ENCODE peak calls at places on chromosomes 6 and 20, in ten cellular contexts. One of them, this sample, is unnamed.

GRCh38 chr6:130604869-130605401 is 222.3 kb upstream of the SMLR1 start:
- DNase-seq in T-helper 2 cell: no peak
- DNase-seq in germinal center: no peak
- DNase-seq in activated T-cell treated with anti-CD3 and anti-CD28 coated beads, Interleukin-2, amount 50 U/mL, for 4 hours: no peak
- DNase-seq in cardiac fibroblast: no peak
- DNase-seq in T follicular helper cell: no peak
- DNase-seq in central memory CD4-positive, alpha-beta T cell: no peak
- DNase-seq in M059J: no peak
- DNase-seq in amygdala: no peak
- DNase-seq in NCI-H446 treated with DMSO at 0.1 percent for 48 hours: no peak
- DNase-seq in this sample: no peak

GRCh38 chr6:157274471-157275226 is 48.7 kb downstream of the TMEM242 start:
- DNase-seq in T-helper 2 cell: peak; percentile 83
- DNase-seq in germinal center: peak; percentile 90
- DNase-seq in activated T-cell treated with anti-CD3 and anti-CD28 coated beads, Interleukin-2, amount 50 U/mL, for 4 hours: peak; percentile 78
- DNase-seq in cardiac fibroblast: peak; percentile 56
- DNase-seq in T follicular helper cell: peak; percentile 75
- DNase-seq in central memory CD4-positive, alpha-beta T cell: peak; percentile 79
- DNase-seq in M059J: peak; percentile 72
- DNase-seq in amygdala: no peak
- DNase-seq in NCI-H446 treated with DMSO at 0.1 percent for 48 hours: peak; percentile 14
- DNase-seq in this sample: peak; percentile 57

GRCh38 chr6:20438462-20439070 is 36.9 kb downstream of the E2F3 start:
- DNase-seq in T-helper 2 cell: no peak
- DNase-seq in germinal center: no peak
- DNase-seq in activated T-cell treated with anti-CD3 and anti-CD28 coated beads, Interleukin-2, amount 50 U/mL, for 4 hours: no peak
- DNase-seq in cardiac fibroblast: no peak
- DNase-seq in T follicular helper cell: no peak
- DNase-seq in central memory CD4-positive, alpha-beta T cell: no peak
- DNase-seq in M059J: no peak
- DNase-seq in amygdala: no peak
- DNase-seq in NCI-H446 treated with DMSO at 0.1 percent for 48 hours: peak; percentile 97
- DNase-seq in this sample: no peak

GRCh38 chr6:42276008-42276890 is 58.6 kb upstream of the MRPS10 start:
- DNase-seq in T-helper 2 cell: no peak
- DNase-seq in germinal center: no peak
- DNase-seq in activated T-cell treated with anti-CD3 and anti-CD28 coated beads, Interleukin-2, amount 50 U/mL, for 4 hours: no peak
- DNase-seq in cardiac fibroblast: peak; percentile 81
- DNase-seq in T follicular helper cell: no peak
- DNase-seq in central memory CD4-positive, alpha-beta T cell: no peak
- DNase-seq in M059J: no peak
- DNase-seq in amygdala: no peak
- DNase-seq in NCI-H446 treated with DMSO at 0.1 percent for 48 hours: no peak
- DNase-seq in this sample: no peak

GRCh38 chr20:35315199-35316020 is 23.2 kb upstream of the FAM83C start:
- DNase-seq in T-helper 2 cell: no peak
- DNase-seq in germinal center: no peak
- DNase-seq in activated T-cell treated with anti-CD3 and anti-CD28 coated beads, Interleukin-2, amount 50 U/mL, for 4 hours: no peak
- DNase-seq in cardiac fibroblast: peak; percentile 51
- DNase-seq in T follicular helper cell: no peak
- DNase-seq in central memory CD4-positive, alpha-beta T cell: no peak
- DNase-seq in M059J: peak; percentile 52
- DNase-seq in amygdala: no peak
- DNase-seq in NCI-H446 treated with DMSO at 0.1 percent for 48 hours: no peak
- DNase-seq in this sample: no peak

GRCh38 chr6:163751032-163751525 is 336.6 kb downstream of the QKI start:
- DNase-seq in T-helper 2 cell: no peak
- DNase-seq in germinal center: no peak
- DNase-seq in activated T-cell treated with anti-CD3 and anti-CD28 coated beads, Interleukin-2, amount 50 U/mL, for 4 hours: no peak
- DNase-seq in cardiac fibroblast: no peak
- DNase-seq in T follicular helper cell: no peak
- DNase-seq in central memory CD4-positive, alpha-beta T cell: no peak
- DNase-seq in M059J: no peak
- DNase-seq in amygdala: no peak
- DNase-seq in NCI-H446 treated with DMSO at 0.1 percent for 48 hours: no peak
- DNase-seq in this sample: no peak

GRCh38 chr6:43878823-43879495 is 108.9 kb downstream of the VEGFA start:
- DNase-seq in T-helper 2 cell: no peak
- DNase-seq in germinal center: no peak
- DNase-seq in activated T-cell treated with anti-CD3 and anti-CD28 coated beads, Interleukin-2, amount 50 U/mL, for 4 hours: no peak
- DNase-seq in cardiac fibroblast: no peak
- DNase-seq in T follicular helper cell: no peak
- DNase-seq in central memory CD4-positive, alpha-beta T cell: no peak
- DNase-seq in M059J: peak; percentile 47
- DNase-seq in amygdala: peak; percentile 50
- DNase-seq in NCI-H446 treated with DMSO at 0.1 percent for 48 hours: peak; percentile 67
- DNase-seq in this sample: no peak

GRCh38 chr20:15875446-15875845 is 697.8 kb downstream of the KIF16B start:
- DNase-seq in T-helper 2 cell: no peak
- DNase-seq in germinal center: peak; percentile 14
- DNase-seq in activated T-cell treated with anti-CD3 and anti-CD28 coated beads, Interleukin-2, amount 50 U/mL, for 4 hours: no peak
- DNase-seq in cardiac fibroblast: no peak
- DNase-seq in T follicular helper cell: no peak
- DNase-seq in central memory CD4-positive, alpha-beta T cell: no peak
- DNase-seq in M059J: no peak
- DNase-seq in amygdala: no peak
- DNase-seq in NCI-H446 treated with DMSO at 0.1 percent for 48 hours: peak; percentile 6
- DNase-seq in this sample: no peak

GRCh38 chr6:47414517-47415167 is 62.9 kb upstream of the CD2AP start:
- DNase-seq in T-helper 2 cell: no peak
- DNase-seq in germinal center: peak; percentile 14
- DNase-seq in activated T-cell treated with anti-CD3 and anti-CD28 coated beads, Interleukin-2, amount 50 U/mL, for 4 hours: no peak
- DNase-seq in cardiac fibroblast: peak; percentile 52
- DNase-seq in T follicular helper cell: no peak
- DNase-seq in central memory CD4-positive, alpha-beta T cell: peak; percentile 47
- DNase-seq in M059J: peak; percentile 93
- DNase-seq in amygdala: no peak
- DNase-seq in NCI-H446 treated with DMSO at 0.1 percent for 48 hours: no peak
- DNase-seq in this sample: peak; percentile 20

GRCh38 chr6:155832596-155832995 is 377.0 kb upstream of the NOX3 start:
- DNase-seq in T-helper 2 cell: no peak
- DNase-seq in germinal center: no peak
- DNase-seq in activated T-cell treated with anti-CD3 and anti-CD28 coated beads, Interleukin-2, amount 50 U/mL, for 4 hours: no peak
- DNase-seq in cardiac fibroblast: peak; percentile 61
- DNase-seq in T follicular helper cell: no peak
- DNase-seq in central memory CD4-positive, alpha-beta T cell: no peak
- DNase-seq in M059J: peak; percentile 83
- DNase-seq in amygdala: no peak
- DNase-seq in NCI-H446 treated with DMSO at 0.1 percent for 48 hours: no peak
- DNase-seq in this sample: no peak

GRCh38 chr20:17796096-17796563 is 96.4 kb downstream of the BANF2 start:
- DNase-seq in T-helper 2 cell: no peak
- DNase-seq in germinal center: no peak
- DNase-seq in activated T-cell treated with anti-CD3 and anti-CD28 coated beads, Interleukin-2, amount 50 U/mL, for 4 hours: no peak
- DNase-seq in cardiac fibroblast: peak; percentile 75
- DNase-seq in T follicular helper cell: no peak
- DNase-seq in central memory CD4-positive, alpha-beta T cell: no peak
- DNase-seq in M059J: no peak
- DNase-seq in amygdala: no peak
- DNase-seq in NCI-H446 treated with DMSO at 0.1 percent for 48 hours: no peak
- DNase-seq in this sample: no peak

GRCh38 chr6:35294308-35294945 is 3.2 kb upstream of the DEF6 start:
- DNase-seq in T-helper 2 cell: peak; percentile 40
- DNase-seq in germinal center: peak; percentile 78
- DNase-seq in activated T-cell treated with anti-CD3 and anti-CD28 coated beads, Interleukin-2, amount 50 U/mL, for 4 hours: peak; percentile 47
- DNase-seq in cardiac fibroblast: peak; percentile 45
- DNase-seq in T follicular helper cell: peak; percentile 44
- DNase-seq in central memory CD4-positive, alpha-beta T cell: peak; percentile 39
- DNase-seq in M059J: peak; percentile 39
- DNase-seq in amygdala: no peak
- DNase-seq in NCI-H446 treated with DMSO at 0.1 percent for 48 hours: no peak
- DNase-seq in this sample: peak; percentile 64

GRCh38 chr6:75149253-75149652 is 56.6 kb downstream of the COL12A1 start:
- DNase-seq in T-helper 2 cell: no peak
- DNase-seq in germinal center: no peak
- DNase-seq in activated T-cell treated with anti-CD3 and anti-CD28 coated beads, Interleukin-2, amount 50 U/mL, for 4 hours: no peak
- DNase-seq in cardiac fibroblast: peak; percentile 75
- DNase-seq in T follicular helper cell: no peak
- DNase-seq in central memory CD4-positive, alpha-beta T cell: no peak
- DNase-seq in M059J: no peak
- DNase-seq in amygdala: no peak
- DNase-seq in NCI-H446 treated with DMSO at 0.1 percent for 48 hours: no peak
- DNase-seq in this sample: no peak

GRCh38 chr6:21064716-21065340 is 528.7 kb upstream of the SOX4 start:
- DNase-seq in T-helper 2 cell: no peak
- DNase-seq in germinal center: no peak
- DNase-seq in activated T-cell treated with anti-CD3 and anti-CD28 coated beads, Interleukin-2, amount 50 U/mL, for 4 hours: no peak
- DNase-seq in cardiac fibroblast: peak; percentile 8
- DNase-seq in T follicular helper cell: no peak
- DNase-seq in central memory CD4-positive, alpha-beta T cell: no peak
- DNase-seq in M059J: peak; percentile 40
- DNase-seq in amygdala: no peak
- DNase-seq in NCI-H446 treated with DMSO at 0.1 percent for 48 hours: no peak
- DNase-seq in this sample: no peak

GRCh38 chr6:144675231-144675861 is 390.2 kb downstream of the UTRN start:
- DNase-seq in T-helper 2 cell: no peak
- DNase-seq in germinal center: no peak
- DNase-seq in activated T-cell treated with anti-CD3 and anti-CD28 coated beads, Interleukin-2, amount 50 U/mL, for 4 hours: no peak
- DNase-seq in cardiac fibroblast: peak; percentile 78
- DNase-seq in T follicular helper cell: no peak
- DNase-seq in central memory CD4-positive, alpha-beta T cell: peak; percentile 7
- DNase-seq in M059J: peak; percentile 96
- DNase-seq in amygdala: no peak
- DNase-seq in NCI-H446 treated with DMSO at 0.1 percent for 48 hours: no peak
- DNase-seq in this sample: no peak

GRCh38 chr6:152309648-152310047 is 327.5 kb downstream of the SYNE1 start:
- DNase-seq in T-helper 2 cell: peak; percentile 51
- DNase-seq in germinal center: peak; percentile 12
- DNase-seq in activated T-cell treated with anti-CD3 and anti-CD28 coated beads, Interleukin-2, amount 50 U/mL, for 4 hours: peak; percentile 51
- DNase-seq in cardiac fibroblast: no peak
- DNase-seq in T follicular helper cell: peak; percentile 56
- DNase-seq in central memory CD4-positive, alpha-beta T cell: peak; percentile 75
- DNase-seq in M059J: peak; percentile 69
- DNase-seq in amygdala: no peak
- DNase-seq in NCI-H446 treated with DMSO at 0.1 percent for 48 hours: no peak
- DNase-seq in this sample: no peak

GRCh38 chr6:90938116-90938515 is 351.2 kb upstream of the MAP3K7 start:
- DNase-seq in T-helper 2 cell: no peak
- DNase-seq in germinal center: no peak
- DNase-seq in activated T-cell treated with anti-CD3 and anti-CD28 coated beads, Interleukin-2, amount 50 U/mL, for 4 hours: no peak
- DNase-seq in cardiac fibroblast: no peak
- DNase-seq in T follicular helper cell: no peak
- DNase-seq in central memory CD4-positive, alpha-beta T cell: no peak
- DNase-seq in M059J: peak; percentile 52
- DNase-seq in amygdala: no peak
- DNase-seq in NCI-H446 treated with DMSO at 0.1 percent for 48 hours: no peak
- DNase-seq in this sample: no peak

GRCh38 chr6:68635706-68636513 is 828 bp downstream of the ADGRB3 start:
- DNase-seq in T-helper 2 cell: no peak
- DNase-seq in germinal center: no peak
- DNase-seq in activated T-cell treated with anti-CD3 and anti-CD28 coated beads, Interleukin-2, amount 50 U/mL, for 4 hours: no peak
- DNase-seq in cardiac fibroblast: peak; percentile 42
- DNase-seq in T follicular helper cell: no peak
- DNase-seq in central memory CD4-positive, alpha-beta T cell: no peak
- DNase-seq in M059J: peak; percentile 28
- DNase-seq in amygdala: no peak
- DNase-seq in NCI-H446 treated with DMSO at 0.1 percent for 48 hours: peak; percentile 50
- DNase-seq in this sample: peak; percentile 58

This sample was measured in HAP-1.